ENCODE peak calls at places on chromosomes 7 and 10, in eight cellular contexts. U is skeletal muscle cell, M is renal cortical epithelial cell, L is fibroblast of pulmonary artery, W is NCI-H1417 treated with DMSO at 0.1 percent for 48 hours, A is midbrain, E is breast epithelium, G is hippocampal formation. Z is an unnamed sample.

GRCh38 chr10:11242443-11243386 is 225.0 kb downstream of the CELF2 start:
- DNase-seq in U (peak; percentile 43), M (peak; percentile 23), L (peak; percentile 49), W (no peak), A (peak; percentile 23), E (no peak), G (no peak), Z (no peak)

GRCh38 chr10:122019414-122019975 is 30.5 kb downstream of the TACC2 start:
- DNase-seq in U (no peak), M (peak; percentile 78), L (no peak), W (no peak), A (no peak), E (peak; percentile 65), G (no peak), Z (no peak)

GRCh38 chr7:95430864-95431263 is 4.0 kb downstream of the PON2 start:
- DNase-seq in U (peak; percentile 81), M (peak; percentile 99), L (peak; percentile 56), W (no peak), A (no peak), E (no peak), G (no peak), Z (no peak)

GRCh38 chr10:71623098-71623985 is 96.2 kb downstream of the C10orf105 start:
- DNase-seq in U (no peak), M (peak; percentile 27), L (peak; percentile 23), W (no peak), A (peak; percentile 12), E (no peak), G (peak; percentile 42), Z (no peak)

GRCh38 chr7:147771344-147771743 is 819.2 kb upstream of the C7orf33 start:
- DNase-seq in U (peak; percentile 6), M (no peak), L (no peak), W (no peak), A (peak; percentile 78), E (no peak), G (peak; percentile 83), Z (no peak)

GRCh38 chr10:101950227-101950626 is 105.7 kb downstream of the ARMH3 start:
- DNase-seq in U (no peak), M (no peak), L (no peak), W (no peak), A (no peak), E (no peak), G (no peak), Z (no peak)

GRCh38 chr7:14507617-14508016 is 394.9 kb downstream of the DGKB start:
- DNase-seq in U (peak; percentile 58), M (peak; percentile 96), L (peak; percentile 33), W (no peak), A (no peak), E (no peak), G (no peak), Z (no peak)

GRCh38 chr10:78529262-78529661 is 495.6 kb downstream of the RPS24 start:
- DNase-seq in U (no peak), M (no peak), L (no peak), W (peak; percentile 51), A (no peak), E (no peak), G (no peak), Z (no peak)

GRCh38 chr10:71268247-71268691 is 50.8 kb upstream of the SLC29A3 start:
- DNase-seq in U (no peak), M (no peak), L (peak; percentile 63), W (no peak), A (peak; percentile 59), E (no peak), G (peak; percentile 19), Z (no peak)

GRCh38 chr10:129775681-129776080 is 188.4 kb downstream of the EBF3 start:
- DNase-seq in U (no peak), M (no peak), L (no peak), W (no peak), A (no peak), E (no peak), G (no peak), Z (no peak)

GRCh38 chr7:153399554-153399940 is 640.0 kb downstream of the ACTR3B start:
- DNase-seq in U (no peak), M (no peak), L (no peak), W (no peak), A (no peak), E (no peak), G (no peak), Z (no peak)

GRCh38 chr10:30447125-30447799 is 13.3 kb downstream of the MAP3K8 start:
- DNase-seq in U (no peak), M (peak; percentile 43), L (peak; percentile 62), W (no peak), A (no peak), E (no peak), G (no peak), Z (no peak)

GRCh38 chr10:101032637-101033201 is 1.7 kb downstream of the SFXN3 start:
- DNase-seq in U (peak; percentile 60), M (peak; percentile 79), L (peak; percentile 88), W (no peak), A (peak; percentile 83), E (no peak), G (peak; percentile 71), Z (peak; percentile 46)

GRCh38 chr10:49220679-49221078 is 32.5 kb upstream of the TMEM273 start:
- DNase-seq in U (no peak), M (no peak), L (no peak), W (no peak), A (no peak), E (no peak), G (no peak), Z (no peak)

GRCh38 chr10:83476211-83476610 is 663.1 kb upstream of the GHITM start:
- DNase-seq in U (no peak), M (no peak), L (no peak), W (no peak), A (no peak), E (no peak), G (no peak), Z (no peak)

GRCh38 chr10:72695496-72695895 is 3.6 kb downstream of the MCU start:
- DNase-seq in U (no peak), M (peak; percentile 60), L (no peak), W (no peak), A (no peak), E (no peak), G (no peak), Z (no peak)

GRCh38 chr7:137847418-137848050 is 760 bp upstream of the DGKI start:
- DNase-seq in U (no peak), M (no peak), L (no peak), W (no peak), A (peak; percentile 12), E (no peak), G (no peak), Z (no peak)

GRCh38 chr7:157996359-157997079 is 591.1 kb downstream of the PTPRN2 start:
- DNase-seq in U (no peak), M (no peak), L (no peak), W (no peak), A (no peak), E (no peak), G (no peak), Z (no peak)

GRCh38 chr7:5758286-5758685 is 23.2 kb downstream of the RNF216 start:
- DNase-seq in U (no peak), M (no peak), L (no peak), W (no peak), A (no peak), E (no peak), G (no peak), Z (no peak)

GRCh38 chr7:30276203-30276900 is 8.0 kb upstream of the ZNRF2 start:
- DNase-seq in U (no peak), M (peak; percentile 49), L (peak; percentile 77), W (peak; percentile 11), A (peak; percentile 74), E (no peak), G (peak; percentile 68), Z (no peak)

GRCh38 chr7:44720301-44720700 is 28.3 kb upstream of the ZMIZ2 start:
- DNase-seq in U (no peak), M (no peak), L (no peak), W (no peak), A (no peak), E (no peak), G (no peak), Z (no peak)

GRCh38 chr7:127598318-127598717 is 4.8 kb downstream of the FSCN3 start:
- DNase-seq in U (no peak), M (no peak), L (no peak), W (no peak), A (no peak), E (no peak), G (no peak), Z (no peak)

GRCh38 chr7:97479740-97480290 is 252.1 kb upstream of the TAC1 start:
- DNase-seq in U (no peak), M (no peak), L (no peak), W (no peak), A (no peak), E (no peak), G (no peak), Z (no peak)

GRCh38 chr7:389911-390601 is 100.1 kb downstream of the FOXL3 start:
- DNase-seq in U (no peak), M (no peak), L (no peak), W (no peak), A (no peak), E (no peak), G (no peak), Z (no peak)